ENCODE peak calls at places on chromosomes 3 and 15, in five cellular contexts. R is PC-9, Y is fibroblast of lung, A is MM.1S, B is hepatocyte. E is an unnamed sample.
A peak's percentile ranks its signal among the peaks of the same experiment; 100 is the strongest.

GRCh38 chr3:109643590-109643989 is 306.2 kb upstream of the DPPA4 start:
- DNase-seq in R (peak; percentile 55), Y (peak; percentile 62), A (no peak), B (no peak), E (no peak)

GRCh38 chr3:168952551-168952950 is 711.0 kb downstream of the MECOM start:
- DNase-seq in R (no peak), Y (peak; percentile 91), A (peak; percentile 38), B (no peak), E (no peak)

GRCh38 chr15:37880009-37880834 is 54.2 kb upstream of the TMCO5A start:
- DNase-seq in R (peak; percentile 22), Y (peak; percentile 85), A (peak; percentile 49), B (peak; percentile 58), E (peak; percentile 31)

GRCh38 chr3:140270329-140270728 is 335.3 kb downstream of the CLSTN2 start:
- DNase-seq in R (no peak), Y (no peak), A (no peak), B (no peak), E (no peak)

GRCh38 chr3:171817074-171817748 is 6.9 kb upstream of the PLD1 start:
- DNase-seq in R (no peak), Y (no peak), A (no peak), B (no peak), E (no peak)

GRCh38 chr15:78811124-78811824 is at the start of gene ADAMTS7:
- DNase-seq in R (peak; percentile 64), Y (peak; percentile 75), A (peak; percentile 73), B (peak; percentile 88), E (peak; percentile 61)

GRCh38 chr15:39642011-39642640 is 61.2 kb downstream of the THBS1 start:
- DNase-seq in R (peak; percentile 33), Y (peak; percentile 47), A (no peak), B (peak; percentile 22), E (no peak)

GRCh38 chr3:116150655-116151054 is 294.6 kb downstream of the LSAMP start:
- DNase-seq in R (no peak), Y (no peak), A (no peak), B (no peak), E (no peak)

GRCh38 chr15:42921049-42921731 is 612 bp upstream of the TTBK2 start:
- DNase-seq in R (no peak), Y (no peak), A (peak; percentile 39), B (peak; percentile 20), E (peak; percentile 40)

GRCh38 chr3:111936191-111936841 is 42.5 kb upstream of the ABHD10 start:
- DNase-seq in R (no peak), Y (peak; percentile 84), A (no peak), B (no peak), E (no peak)

GRCh38 chr3:51682079-51682478 is 11.0 kb downstream of the TEX264 start:
- DNase-seq in R (peak; percentile 69), Y (peak; percentile 84), A (peak; percentile 91), B (peak; percentile 87), E (peak; percentile 87)

GRCh38 chr3:51734572-51734907 is 27.7 kb downstream of the GRM2 start:
- DNase-seq in R (no peak), Y (no peak), A (no peak), B (no peak), E (no peak)

GRCh38 chr15:52529289-52529929 is 729 bp upstream of the MYO5A start:
- DNase-seq in R (no peak), Y (no peak), A (peak; percentile 70), B (peak; percentile 25), E (peak; percentile 59)

GRCh38 chr15:61681676-61682075 is 378.6 kb downstream of the VPS13C start:
- DNase-seq in R (no peak), Y (no peak), A (no peak), B (no peak), E (no peak)

GRCh38 chr3:140205598-140205997 is 270.6 kb downstream of the CLSTN2 start:
- DNase-seq in R (no peak), Y (no peak), A (no peak), B (no peak), E (no peak)

GRCh38 chr3:152199069-152199838 is 69.5 kb upstream of the MBNL1 start:
- DNase-seq in R (no peak), Y (no peak), A (peak; percentile 64), B (no peak), E (peak; percentile 45)

GRCh38 chr3:152444029-152444641 is 175.4 kb downstream of the MBNL1 start:
- DNase-seq in R (no peak), Y (peak; percentile 85), A (peak; percentile 46), B (peak; percentile 47), E (peak; percentile 71)

GRCh38 chr3:8451696-8452095 is 49.9 kb upstream of the LMCD1 start:
- DNase-seq in R (no peak), Y (no peak), A (no peak), B (no peak), E (no peak)

GRCh38 chr15:63497642-63498100 is 6.7 kb upstream of the USP3 start:
- DNase-seq in R (no peak), Y (no peak), A (no peak), B (no peak), E (peak; percentile 85)

GRCh38 chr3:73361591-73361990 is 263.1 kb downstream of the PDZRN3 start:
- DNase-seq in R (no peak), Y (no peak), A (no peak), B (no peak), E (no peak)

GRCh38 chr15:83653639-83654378 is at the start of gene ADAMTSL3:
- DNase-seq in R (peak; percentile 61), Y (peak; percentile 51), A (no peak), B (peak; percentile 77), E (no peak)

GRCh38 chr3:52084216-52084945 is 28.0 kb upstream of the DUSP7 start:
- DNase-seq in R (no peak), Y (no peak), A (no peak), B (no peak), E (no peak)

GRCh38 chr3:59839810-59840515 is 790.1 kb upstream of the CFAP20DC start:
- DNase-seq in R (no peak), Y (no peak), A (peak; percentile 56), B (no peak), E (peak; percentile 23)

GRCh38 chr3:78736863-78737262 is 1030.9 kb downstream of the ROBO1 start:
- DNase-seq in R (no peak), Y (no peak), A (no peak), B (no peak), E (no peak)

GRCh38 chr3:20552605-20553275 is 366.7 kb upstream of the SGO1 start:
- DNase-seq in R (no peak), Y (no peak), A (no peak), B (no peak), E (no peak)

GRCh38 chr15:90336705-90337141 is 15.4 kb upstream of the ZNF774 start:
- DNase-seq in R (no peak), Y (peak; percentile 15), A (no peak), B (no peak), E (peak; percentile 23)

GRCh38 chr15:87826119-87826730 is 430.3 kb downstream of the NTRK3 start:
- DNase-seq in R (no peak), Y (no peak), A (no peak), B (no peak), E (no peak)

GRCh38 chr3:29695201-29695904 is 414.5 kb downstream of the RBMS3 start:
- DNase-seq in R (no peak), Y (peak; percentile 96), A (no peak), B (no peak), E (no peak)

GRCh38 chr3:71064288-71064975 is 519.1 kb downstream of the FOXP1 start:
- DNase-seq in R (peak; percentile 39), Y (peak; percentile 87), A (peak; percentile 61), B (no peak), E (peak; percentile 57)

GRCh38 chr15:83549563-83549962 is 102.4 kb downstream of the SH3GL3 start:
- DNase-seq in R (no peak), Y (peak; percentile 12), A (no peak), B (peak; percentile 16), E (no peak)

GRCh38 chr3:99248913-99249312 is 347.4 kb upstream of the DCBLD2 start:
- DNase-seq in R (no peak), Y (peak; percentile 51), A (no peak), B (no peak), E (no peak)

GRCh38 chr15:97140216-97140615 is 809.7 kb downstream of the NR2F2 start:
- DNase-seq in R (no peak), Y (no peak), A (no peak), B (no peak), E (no peak)

GRCh38 chr3:54841461-54841860 is 86.4 kb downstream of the LRTM1 start:
- DNase-seq in R (no peak), Y (no peak), A (no peak), B (peak; percentile 42), E (no peak)

GRCh38 chr3:58205981-58206380 is 4.8 kb downstream of the DNASE1L3 start:
- DNase-seq in R (no peak), Y (no peak), A (no peak), B (no peak), E (no peak)

GRCh38 chr3:58206406-58207011 is 4.3 kb downstream of the DNASE1L3 start:
- DNase-seq in R (peak; percentile 49), Y (peak; percentile 17), A (no peak), B (no peak), E (no peak)

GRCh38 chr3:58210761-58211477 is at the start of gene DNASE1L3:
- DNase-seq in R (no peak), Y (no peak), A (no peak), B (no peak), E (no peak)

GRCh38 chr3:58209933-58210332 is 839 bp downstream of the DNASE1L3 start:
- DNase-seq in R (no peak), Y (no peak), A (no peak), B (no peak), E (no peak)

GRCh38 chr3:58207954-58208353 is 2.8 kb downstream of the DNASE1L3 start:
- DNase-seq in R (no peak), Y (no peak), A (no peak), B (no peak), E (no peak)
- H3K4me3 ChIP-seq in R (no peak overlapping the region), Y (no peak overlapping the region), A (no peak overlapping the region), B (no peak overlapping the region), E (no peak overlapping the region)

DNA sequence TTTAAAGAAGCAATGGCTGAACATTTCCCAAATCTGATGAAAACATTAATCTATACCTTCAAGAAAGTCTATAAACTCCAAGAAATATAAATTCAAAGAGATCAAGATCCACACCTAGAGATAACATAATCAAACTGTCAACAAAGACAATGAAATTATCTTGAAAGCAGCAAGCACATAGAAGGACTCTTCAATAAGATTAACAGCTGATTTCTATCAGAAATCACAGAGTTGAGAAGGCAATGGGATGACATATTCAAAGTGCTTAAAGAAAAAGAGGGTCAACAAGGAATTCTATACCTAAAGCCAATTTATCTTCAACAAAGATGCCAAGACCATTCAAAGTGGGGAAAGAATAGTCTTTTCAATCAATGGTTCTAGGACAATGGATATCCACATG is 41.1 kb upstream of the LAMP3 start:
- DNase-seq in R (no peak), Y (no peak), A (no peak), B (no peak), E (no peak)
- H4K20me1 ChIP-seq in R (no peaks in the 10 kb centered on the region), Y (no peaks in the 10 kb centered on the region), A (no peaks in the 10 kb centered on the region), B (no peaks in the 10 kb centered on the region), E (no peaks in the 10 kb centered on the region)

GRCh38 chr3:64357481-64357880 is 132.2 kb upstream of the PRICKLE2 start:
- DNase-seq in R (no peak), Y (no peak), A (peak; percentile 88), B (no peak), E (no peak)
- TF ChIP-seq CTCF in R (no peak), Y (no peak), A (no peak), B (no peak), E (no peak)

DNA sequence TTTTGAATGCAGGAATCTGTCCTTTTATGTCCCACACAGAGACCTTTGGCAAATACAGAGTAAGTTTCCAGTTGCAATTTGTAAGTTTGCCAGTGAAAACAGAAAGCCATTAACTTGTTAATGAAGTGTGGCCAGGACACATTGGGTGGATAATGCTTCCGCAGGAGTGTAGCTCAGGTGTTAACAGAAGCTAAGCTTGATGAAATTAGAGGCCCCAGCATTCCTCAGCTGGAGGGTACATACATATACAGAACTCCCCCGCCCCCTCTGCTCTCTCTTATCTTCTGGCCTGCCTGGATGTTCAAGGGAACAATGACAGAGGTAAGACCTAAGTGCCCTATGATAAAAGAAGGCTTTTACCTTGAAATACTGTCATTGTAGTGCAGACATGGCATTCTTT is 8.2 kb upstream of the LRRC2 start:
- DNase-seq in R (no peak), Y (no peak), A (no peak), B (peak; percentile 38), E (no peak)
- H3K4me3 ChIP-seq in R (no peak overlapping the region), Y (no peak overlapping the region), A (no peak overlapping the region), B (no peak overlapping the region), E (no peak overlapping the region)

E was measured in OCI-LY7.